ENCODE peak calls at places on chromosomes 7 and 10, in seven cellular contexts. S is bronchial epithelial cell, H is fibroblast of villous mesenchyme, I is AG04450, Q is fibroblast of lung, Y is colonic mucosa, M is PC-3. N is an unnamed sample.

GRCh38 chr10:110275140-110275729 is 29.5 kb downstream of the SMNDC1 start:
- DNase-seq in S (no peak), H (no peak), I (no peak), Q (no peak), Y (no peak), M (no peak), N (no peak)

GRCh38 chr10:126243976-126244375 is 144.3 kb downstream of the ADAM12 start:
- DNase-seq in S (no peak), H (peak), I (peak), Q (peak), Y (no peak), M (no peak), N (peak)

GRCh38 chr7:6604458-6604857 is 11.0 kb upstream of the ZNF853 start:
- DNase-seq in S (no peak), H (no peak), I (no peak), Q (no peak), Y (no peak), M (no peak), N (no peak)

GRCh38 chr7:2542011-2542923 is 13.1 kb downstream of the BRAT1 start:
- DNase-seq in S (no peak), H (no peak), I (no peak), Q (no peak), Y (no peak), M (no peak), N (no peak)

GRCh38 chr10:27743736-27744477 is 1.7 kb downstream of the MKX start:
- DNase-seq in S (no peak), H (peak), I (no peak), Q (peak), Y (peak), M (peak), N (no peak)

GRCh38 chr7:156251861-156252260 is 388.7 kb upstream of the RNF32 start:
- DNase-seq in S (no peak), H (no peak), I (no peak), Q (no peak), Y (no peak), M (no peak), N (no peak)

GRCh38 chr7:2241580-2242540 is at the start of the genes MRM2 and NUDT1:
- DNase-seq in S (peak), H (peak), I (peak), Q (peak), Y (peak), M (peak), N (no peak)

GRCh38 chr10:124827474-124827873 is 25.9 kb downstream of the ABRAXAS2 start:
- DNase-seq in S (peak), H (peak), I (no peak), Q (peak), Y (no peak), M (peak), N (peak)

GRCh38 chr10:96043895-96044580 is 655 bp downstream of the CCNJ start:
- DNase-seq in S (peak), H (peak), I (no peak), Q (peak), Y (peak), M (peak), N (no peak)

GRCh38 chr10:78594938-78595645 is 473.7 kb upstream of the ZMIZ1 start:
- DNase-seq in S (no peak), H (peak), I (no peak), Q (peak), Y (no peak), M (no peak), N (no peak)

GRCh38 chr7:44447874-44448425 is 42.5 kb downstream of the NUDCD3 start:
- DNase-seq in S (no peak), H (no peak), I (no peak), Q (no peak), Y (no peak), M (no peak), N (no peak)

GRCh38 chr7:15424468-15424867 is 137.3 kb downstream of the AGMO start:
- DNase-seq in S (no peak), H (no peak), I (no peak), Q (no peak), Y (no peak), M (no peak), N (peak)

GRCh38 chr7:109354000-109354399 is 784.3 kb downstream of the DNAJB9 start:
- DNase-seq in S (no peak), H (no peak), I (no peak), Q (no peak), Y (no peak), M (no peak), N (no peak)

GRCh38 chr7:47759056-47759706 is 177.3 kb upstream of the TNS3 start:
- DNase-seq in S (no peak), H (no peak), I (no peak), Q (peak), Y (no peak), M (peak), N (no peak)
- TF ChIP-seq CTCF in S (no peak), H (peak), I (peak), Q (peak), Y (no peak), M (peak), N (peak)

GRCh38 chr10:132564690-132565089 is 27.1 kb downstream of the INPP5A start:
- DNase-seq in S (no peak), H (no peak), I (no peak), Q (no peak), Y (no peak), M (peak), N (no peak)

GRCh38 chr10:132565516-132566209 is 28.1 kb downstream of the INPP5A start:
- DNase-seq in S (no peak), H (no peak), I (no peak), Q (no peak), Y (no peak), M (peak), N (no peak)

GRCh38 chr10:132562916-132563456 is 25.4 kb downstream of the INPP5A start:
- DNase-seq in S (no peak), H (no peak), I (no peak), Q (no peak), Y (no peak), M (no peak), N (no peak)

GRCh38 chr10:132563485-132564248 is 26.1 kb downstream of the INPP5A start:
- DNase-seq in S (no peak), H (no peak), I (no peak), Q (no peak), Y (no peak), M (no peak), N (peak)

DNA sequence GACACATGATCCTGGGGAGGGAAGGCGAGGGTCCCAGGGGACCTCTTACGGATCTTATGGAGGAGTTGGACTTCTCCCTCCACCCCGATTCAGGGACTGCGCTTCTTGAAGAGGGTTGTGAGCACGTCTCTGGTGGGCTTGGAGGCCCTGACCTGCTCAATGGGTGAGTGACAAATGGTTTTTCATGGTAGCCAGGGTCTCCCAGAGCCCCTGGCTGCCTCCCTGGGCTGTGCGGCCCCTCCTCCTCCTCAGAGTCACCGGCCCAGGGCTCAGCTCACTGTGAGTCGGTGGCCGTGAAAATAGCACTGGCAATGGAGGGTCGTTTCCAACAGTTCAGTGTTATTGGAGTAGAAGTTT is 26.6 kb downstream of the INPP5A start:
- DNase-seq in S (no peak), H (no peak), I (no peak), Q (no peak), Y (no peak), M (no peak), N (no peak)
- H3K4me3 ChIP-seq in S (no peak), H (no peak), I (no peak), Q (no peak), Y (no peak), M (no peak), N (no peak)

DNA sequence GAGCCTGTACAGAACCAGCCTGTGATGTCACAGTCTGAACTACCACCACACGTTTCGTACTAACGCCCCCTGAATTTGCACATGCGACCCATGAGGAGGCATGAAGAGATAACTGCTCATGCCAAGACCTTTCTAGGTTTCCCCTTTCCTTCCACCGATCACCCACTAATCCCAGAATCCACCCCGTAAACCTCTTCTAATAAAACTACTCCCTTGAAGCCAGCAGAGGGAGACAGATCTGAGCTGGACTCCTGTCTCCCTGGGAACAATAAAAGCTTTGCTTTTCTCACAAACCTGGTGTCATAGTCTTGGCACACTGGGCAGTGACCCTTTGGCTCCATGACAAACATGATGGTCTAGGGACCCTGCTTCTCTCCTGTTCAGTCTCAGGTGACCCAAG is 144.5 kb downstream of the FRMD4A start:
- DNase-seq in S (no peak), H (peak), I (no peak), Q (no peak), Y (no peak), M (no peak), N (no peak)
- TF ChIP-seq CTCF in S (peak), H (peak), I (peak), Q (no peak), Y (no peak), M (peak), N (peak)

GRCh38 chr7:84193787-84194186 is 802 bp downstream of the SEMA3A start:
- DNase-seq in S (peak), H (peak), I (no peak), Q (peak), Y (no peak), M (peak), N (no peak)
- H3K4me3 ChIP-seq in S (peak), H (peak), I (peak), Q (peak), Y (peak), M (peak), N (peak)

GRCh38 chr10:49281461-49281860 is 17.5 kb upstream of the C10orf71 start:
- DNase-seq in S (no peak), H (no peak), I (no peak), Q (no peak), Y (no peak), M (no peak), N (no peak)
- TF ChIP-seq CTCF in S (no peak), H (no peak), I (peak), Q (no peak), Y (no peak), M (peak), N (peak)

GRCh38 chr10:73780301-73780700 is 1.5 kb upstream of the CHCHD1 start:
- DNase-seq in S (no peak), H (no peak), I (no peak), Q (no peak), Y (no peak), M (no peak), N (no peak)
- H3K4me3 ChIP-seq in S (no peak), H (peak), I (peak), Q (no peak), Y (no peak), M (peak), N (no peak)